ENCODE peak calls at places on chromosomes 1 and 21, in ten cellular contexts. Z is heart left ventricle; U is mammary epithelial cell; O is BE2C; G is tibial nerve; A is colonic mucosa; D is gastrocnemius medialis; J is CD8-positive, alpha-beta T cell; X is body of pancreas; P is tibial artery. V is an unnamed sample.
A peak's percentile ranks its signal among the peaks of the same experiment; 100 is the strongest.

GRCh38 chr1:232786845-232787455 is 18.3 kb upstream of the MAP10 start:
- DNase-seq in Z (no peak), U (no peak), O (no peak), G (no peak), A (no peak), D (no peak), J (no peak), X (no peak), P (no peak), V (no peak)

GRCh38 chr1:150017206-150017750 is 6.8 kb upstream of the OTUD7B start:
- DNase-seq in Z (no peak), U (peak; percentile 63), O (no peak), G (no peak), A (peak; percentile 68), D (no peak), J (no peak), X (peak; percentile 46), P (no peak), V (no peak)

GRCh38 chr1:112866151-112866550 is 89.8 kb downstream of the SLC16A1 start:
- DNase-seq in Z (no peak), U (peak; percentile 67), O (no peak), G (no peak), A (no peak), D (no peak), J (no peak), X (no peak), P (no peak), V (peak; percentile 79)

GRCh38 chr1:152107984-152108898 is 7.0 kb downstream of the TCHH start:
- DNase-seq in Z (no peak), U (no peak), O (no peak), G (no peak), A (peak; percentile 44), D (no peak), J (no peak), X (peak; percentile 19), P (no peak), V (no peak)

GRCh38 chr1:151479462-151479861 is 20.2 kb upstream of the POGZ start:
- DNase-seq in Z (no peak), U (no peak), O (no peak), G (no peak), A (no peak), D (no peak), J (no peak), X (no peak), P (no peak), V (no peak)

GRCh38 chr21:34983680-34984086 is 65.4 kb downstream of the RUNX1 start:
- DNase-seq in Z (no peak), U (peak; percentile 73), O (no peak), G (no peak), A (no peak), D (no peak), J (peak; percentile 22), X (no peak), P (no peak), V (no peak)

GRCh38 chr1:171636141-171636540 is 14.1 kb downstream of the MYOCOS start:
- DNase-seq in Z (no peak), U (no peak), O (no peak), G (no peak), A (no peak), D (no peak), J (no peak), X (no peak), P (no peak), V (no peak)

GRCh38 chr1:12150456-12151200 is 16.2 kb upstream of the TNFRSF1B start:
- DNase-seq in Z (no peak), U (no peak), O (no peak), G (no peak), A (no peak), D (no peak), J (no peak), X (peak; percentile 46), P (no peak), V (no peak)

GRCh38 chr1:231200417-231201031 is 38.7 kb downstream of the TRIM67 start:
- DNase-seq in Z (no peak), U (peak; percentile 16), O (peak; percentile 77), G (no peak), A (no peak), D (no peak), J (no peak), X (no peak), P (no peak), V (no peak)

GRCh38 chr1:95733031-95733430 is 499.0 kb downstream of the RWDD3 start:
- DNase-seq in Z (no peak), U (no peak), O (no peak), G (no peak), A (no peak), D (no peak), J (no peak), X (no peak), P (no peak), V (no peak)

GRCh38 chr21:41164981-41165650 is 2.8 kb upstream of the BACE2 start:
- DNase-seq in Z (no peak), U (peak; percentile 87), O (no peak), G (peak; percentile 26), A (peak; percentile 80), D (peak; percentile 53), J (no peak), X (peak; percentile 70), P (peak; percentile 60), V (peak; percentile 61)

DNA sequence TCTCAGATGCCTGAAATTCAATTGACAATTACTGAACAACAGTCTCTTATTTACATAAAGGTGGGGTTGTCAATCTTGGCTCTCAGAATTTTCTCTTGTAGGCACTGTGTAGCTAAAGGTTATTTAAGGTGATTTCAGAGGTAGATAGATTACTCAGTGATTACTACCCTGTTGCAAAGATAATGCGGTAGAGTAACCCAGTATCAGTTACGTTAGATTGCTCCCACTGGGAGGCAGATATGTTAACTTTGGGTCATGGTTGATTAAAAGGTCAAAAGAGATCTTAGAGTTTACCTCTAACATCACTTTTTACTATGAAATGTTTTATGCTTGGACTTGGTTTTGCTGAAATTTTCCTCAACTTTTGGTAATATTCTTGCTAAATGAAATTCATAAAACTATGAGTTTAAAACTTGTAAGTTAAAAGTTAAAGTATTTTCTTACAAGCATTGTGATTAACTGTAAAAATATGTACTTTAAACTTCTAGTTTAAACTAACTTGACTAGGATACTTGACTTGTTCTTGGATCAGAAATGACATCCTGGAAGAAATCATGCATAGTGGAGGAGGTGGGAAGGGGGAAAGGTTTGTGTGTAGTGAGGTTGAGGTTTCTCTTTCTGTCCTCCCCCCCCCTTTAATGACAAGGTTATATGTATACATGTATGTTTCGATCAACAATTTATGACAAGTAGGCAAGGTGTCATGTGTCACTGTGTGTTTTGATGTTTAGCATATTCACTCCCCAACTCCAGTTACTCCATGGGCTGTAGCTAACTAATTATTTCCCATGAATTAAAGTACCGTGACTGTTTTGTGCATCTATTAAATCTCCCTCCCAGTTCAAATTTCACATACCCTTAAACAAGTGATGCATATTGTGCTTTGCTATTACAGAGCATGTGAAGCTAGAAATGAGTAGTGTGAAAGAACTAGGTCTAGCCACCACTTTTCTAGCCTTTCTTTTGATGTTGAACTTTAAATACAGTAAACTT is 2.9 kb downstream of the LAMC1 start:
- DNase-seq in Z (no peak), U (peak; percentile 49), O (no peak), G (no peak), A (no peak), D (no peak), J (no peak), X (no peak), P (no peak), V (no peak)
- TF ChIP-seq CTCF in Z (no peak), U (no peak), O (no peak), G (no peak), A (no peak), D (no peak), J (no peak), X (no peak), P (no peak), V (no peak)

DNA sequence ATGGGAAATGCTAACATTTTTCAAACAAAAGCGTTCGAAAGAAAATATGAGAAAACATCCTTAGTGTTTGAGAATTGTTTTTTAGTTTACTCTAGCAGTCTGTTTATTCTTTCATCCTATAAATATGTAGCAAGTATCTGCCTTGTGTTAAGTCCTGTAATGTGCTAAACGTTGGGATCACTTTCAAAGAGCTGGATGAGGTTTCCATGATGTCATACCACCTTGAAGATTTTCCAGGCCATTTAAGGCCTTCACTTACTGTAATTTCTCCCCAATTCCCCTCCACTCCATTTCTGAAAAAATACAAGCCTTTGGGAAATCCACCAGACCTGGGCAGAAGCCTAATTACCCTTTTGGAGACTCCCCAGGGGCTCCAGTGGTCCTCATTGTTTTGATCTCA is 24.2 kb upstream of the CTBS start:
- DNase-seq in Z (no peak), U (no peak), O (no peak), G (no peak), A (no peak), D (no peak), J (no peak), X (no peak), P (no peak), V (no peak)
- H3K4me3 ChIP-seq in Z (no peak overlapping the region), U (no peak overlapping the region), O (no peak overlapping the region), G (no peak overlapping the region), A (no peak overlapping the region), D (no peak overlapping the region), J (no peak overlapping the region), X (no peak overlapping the region), P (no peak overlapping the region), V (no peak overlapping the region)

GRCh38 chr1:238745069-238745468 is 641.3 kb upstream of the CHRM3 start:
- DNase-seq in Z (no peak), U (no peak), O (no peak), G (no peak), A (no peak), D (no peak), J (no peak), X (no peak), P (no peak), V (no peak)
- H3K36me3 ChIP-seq in Z (no peaks in the 10 kb centered on the region), U (no peaks in the 10 kb centered on the region), O (no peaks in the 10 kb centered on the region), G (no peaks in the 10 kb centered on the region), A (no peaks in the 10 kb centered on the region), D (no peaks in the 10 kb centered on the region), J (no peaks in the 10 kb centered on the region), X (no peaks in the 10 kb centered on the region), P (no peaks in the 10 kb centered on the region), V (no peaks in the 10 kb centered on the region)

GRCh38 chr1:9576903-9577302 is 11.8 kb upstream of the TMEM201 start:
- DNase-seq in Z (no peak), U (no peak), O (no peak), G (no peak), A (no peak), D (no peak), J (no peak), X (no peak), P (no peak), V (no peak)
- TF ChIP-seq CTCF in Z (no peak), U (peak; percentile 9), O (no peak), G (no peak), A (no peak), D (no peak), J (no peak), X (no peak), P (no peak), V (no peak)